ENCODE peak calls at places on chromosomes 5 and 9, in eight cellular contexts. One of them, this sample, is unnamed.
A peak's percentile ranks its signal among the peaks of the same experiment; 100 is the strongest.

GRCh38 chr9:27528278-27528885 is 1.2 kb downstream of the MOB3B start:
- DNase-seq in stimulated activated CD8-positive, alpha-beta memory T cell treated with anti-CD3 and anti-CD28 coated beads, Interleukin-15, amount 100 ng/mL, for 1 hour: no peak
- DNase-seq in effector memory CD8-positive, alpha-beta T cell: peak; percentile 31
- DNase-seq in GM12892: peak; percentile 36
- DNase-seq in upper lobe of right lung: peak; percentile 91
- DNase-seq in choroid plexus epithelial cell: peak; percentile 76
- DNase-seq in iris pigment epithelial cell: peak; percentile 82
- DNase-seq in B cell: peak; percentile 73
- DNase-seq in this sample: peak; percentile 79

GRCh38 chr9:131296452-131296851 is 6.9 kb downstream of the PLPP7 start:
- DNase-seq in stimulated activated CD8-positive, alpha-beta memory T cell treated with anti-CD3 and anti-CD28 coated beads, Interleukin-15, amount 100 ng/mL, for 1 hour: no peak
- DNase-seq in effector memory CD8-positive, alpha-beta T cell: no peak
- DNase-seq in GM12892: no peak
- DNase-seq in upper lobe of right lung: no peak
- DNase-seq in choroid plexus epithelial cell: no peak
- DNase-seq in iris pigment epithelial cell: no peak
- DNase-seq in B cell: no peak
- DNase-seq in this sample: no peak

GRCh38 chr5:112921833-112922817 is at the start of gene REEP5:
- DNase-seq in stimulated activated CD8-positive, alpha-beta memory T cell treated with anti-CD3 and anti-CD28 coated beads, Interleukin-15, amount 100 ng/mL, for 1 hour: peak; percentile 60
- DNase-seq in effector memory CD8-positive, alpha-beta T cell: peak; percentile 81
- DNase-seq in GM12892: peak; percentile 73
- DNase-seq in upper lobe of right lung: peak; percentile 94
- DNase-seq in choroid plexus epithelial cell: peak; percentile 69
- DNase-seq in iris pigment epithelial cell: peak; percentile 66
- DNase-seq in B cell: peak; percentile 93
- DNase-seq in this sample: peak; percentile 51

GRCh38 chr9:129703667-129704355 is 38.4 kb downstream of the PRRX2 start:
- DNase-seq in stimulated activated CD8-positive, alpha-beta memory T cell treated with anti-CD3 and anti-CD28 coated beads, Interleukin-15, amount 100 ng/mL, for 1 hour: no peak
- DNase-seq in effector memory CD8-positive, alpha-beta T cell: no peak
- DNase-seq in GM12892: no peak
- DNase-seq in upper lobe of right lung: no peak
- DNase-seq in choroid plexus epithelial cell: no peak
- DNase-seq in iris pigment epithelial cell: peak; percentile 67
- DNase-seq in B cell: no peak
- DNase-seq in this sample: no peak

GRCh38 chr9:14962193-14962899 is 52.1 kb upstream of the FREM1 start:
- DNase-seq in stimulated activated CD8-positive, alpha-beta memory T cell treated with anti-CD3 and anti-CD28 coated beads, Interleukin-15, amount 100 ng/mL, for 1 hour: no peak
- DNase-seq in effector memory CD8-positive, alpha-beta T cell: no peak
- DNase-seq in GM12892: no peak
- DNase-seq in upper lobe of right lung: no peak
- DNase-seq in choroid plexus epithelial cell: no peak
- DNase-seq in iris pigment epithelial cell: peak; percentile 61
- DNase-seq in B cell: no peak
- DNase-seq in this sample: peak; percentile 4

GRCh38 chr9:1231998-1232919 is 182.1 kb downstream of the DMRT2 start:
- DNase-seq in stimulated activated CD8-positive, alpha-beta memory T cell treated with anti-CD3 and anti-CD28 coated beads, Interleukin-15, amount 100 ng/mL, for 1 hour: no peak
- DNase-seq in effector memory CD8-positive, alpha-beta T cell: no peak
- DNase-seq in GM12892: no peak
- DNase-seq in upper lobe of right lung: peak; percentile 69
- DNase-seq in choroid plexus epithelial cell: peak; percentile 87
- DNase-seq in iris pigment epithelial cell: peak; percentile 89
- DNase-seq in B cell: no peak
- DNase-seq in this sample: peak; percentile 79

GRCh38 chr9:93212409-93212808 is 28.5 kb downstream of the WNK2 start:
- DNase-seq in stimulated activated CD8-positive, alpha-beta memory T cell treated with anti-CD3 and anti-CD28 coated beads, Interleukin-15, amount 100 ng/mL, for 1 hour: no peak
- DNase-seq in effector memory CD8-positive, alpha-beta T cell: no peak
- DNase-seq in GM12892: no peak
- DNase-seq in upper lobe of right lung: peak; percentile 57
- DNase-seq in choroid plexus epithelial cell: no peak
- DNase-seq in iris pigment epithelial cell: no peak
- DNase-seq in B cell: no peak
- DNase-seq in this sample: no peak

GRCh38 chr9:81416476-81417298 is 272.7 kb downstream of the TLE1 start:
- DNase-seq in stimulated activated CD8-positive, alpha-beta memory T cell treated with anti-CD3 and anti-CD28 coated beads, Interleukin-15, amount 100 ng/mL, for 1 hour: no peak
- DNase-seq in effector memory CD8-positive, alpha-beta T cell: no peak
- DNase-seq in GM12892: no peak
- DNase-seq in upper lobe of right lung: no peak
- DNase-seq in choroid plexus epithelial cell: peak; percentile 34
- DNase-seq in iris pigment epithelial cell: peak; percentile 82
- DNase-seq in B cell: no peak
- DNase-seq in this sample: no peak

GRCh38 chr5:108655750-108656450 is 91.8 kb upstream of the FER start:
- DNase-seq in stimulated activated CD8-positive, alpha-beta memory T cell treated with anti-CD3 and anti-CD28 coated beads, Interleukin-15, amount 100 ng/mL, for 1 hour: no peak
- DNase-seq in effector memory CD8-positive, alpha-beta T cell: no peak
- DNase-seq in GM12892: no peak
- DNase-seq in upper lobe of right lung: no peak
- DNase-seq in choroid plexus epithelial cell: peak; percentile 83
- DNase-seq in iris pigment epithelial cell: peak; percentile 82
- DNase-seq in B cell: no peak
- DNase-seq in this sample: peak; percentile 91

GRCh38 chr5:136031713-136032112 is 2.9 kb downstream of the TGFBI start:
- DNase-seq in stimulated activated CD8-positive, alpha-beta memory T cell treated with anti-CD3 and anti-CD28 coated beads, Interleukin-15, amount 100 ng/mL, for 1 hour: no peak
- DNase-seq in effector memory CD8-positive, alpha-beta T cell: no peak
- DNase-seq in GM12892: no peak
- DNase-seq in upper lobe of right lung: peak; percentile 46
- DNase-seq in choroid plexus epithelial cell: no peak
- DNase-seq in iris pigment epithelial cell: peak; percentile 43
- DNase-seq in B cell: no peak
- DNase-seq in this sample: no peak

GRCh38 chr9:36597412-36598178 is 24.9 kb downstream of the MELK start:
- DNase-seq in stimulated activated CD8-positive, alpha-beta memory T cell treated with anti-CD3 and anti-CD28 coated beads, Interleukin-15, amount 100 ng/mL, for 1 hour: no peak
- DNase-seq in effector memory CD8-positive, alpha-beta T cell: no peak
- DNase-seq in GM12892: no peak
- DNase-seq in upper lobe of right lung: no peak
- DNase-seq in choroid plexus epithelial cell: peak; percentile 89
- DNase-seq in iris pigment epithelial cell: peak; percentile 79
- DNase-seq in B cell: no peak
- DNase-seq in this sample: peak; percentile 52